ENCODE peak calls at places on chromosomes 6 and 20, in nine cellular contexts. D is hepatocyte; K is stimulated activated naive CD8-positive, alpha-beta T cell treated with anti-CD3 and anti-CD28 coated beads, Interleukin-15, Interleukin-2, amounts not matched to agents 100 U/mL and 50 U/mL, for 24 hours; H is heart left ventricle; W is suprapubic skin; E is sigmoid colon; O is posterior cingulate gyrus; M is tibial nerve; R is progenitor cell of endocrine pancreas. Q is an unnamed sample.

GRCh38 chr20:63084563-63084927 is 77.8 kb upstream of the BHLHE23 start:
- DNase-seq in D (no peak), K (no peak), H (peak), W (peak), E (peak), O (no peak), M (no peak), R (no peak), Q (no peak)

GRCh38 chr6:6390849-6391602 is 70.6 kb upstream of the F13A1 start:
- DNase-seq in D (no peak), K (no peak), H (no peak), W (no peak), E (no peak), O (peak), M (no peak), R (no peak), Q (no peak)

GRCh38 chr20:21781446-21782075 is 76.1 kb downstream of the PAX1 start:
- DNase-seq in D (no peak), K (no peak), H (no peak), W (no peak), E (no peak), O (no peak), M (no peak), R (no peak), Q (no peak)

GRCh38 chr6:89985744-89986493 is 91.7 kb downstream of the GJA10 start:
- DNase-seq in D (peak), K (no peak), H (peak), W (no peak), E (no peak), O (peak), M (no peak), R (no peak), Q (peak)

GRCh38 chr6:109306733-109307132 is 75.5 kb downstream of the CD164 start:
- DNase-seq in D (no peak), K (no peak), H (no peak), W (no peak), E (no peak), O (no peak), M (no peak), R (no peak), Q (no peak)

GRCh38 chr6:170063431-170063830 is 227.4 kb downstream of the DLL1 start:
- DNase-seq in D (no peak), K (no peak), H (no peak), W (peak), E (peak), O (no peak), M (no peak), R (no peak), Q (no peak)

GRCh38 chr20:61959301-61959700 is 106.4 kb downstream of the TAF4 start:
- DNase-seq in D (no peak), K (no peak), H (no peak), W (no peak), E (peak), O (peak), M (no peak), R (no peak), Q (no peak)

GRCh38 chr6:16136536-16137450 is 7.9 kb downstream of the MYLIP start:
- DNase-seq in D (no peak), K (peak), H (no peak), W (no peak), E (no peak), O (no peak), M (no peak), R (no peak), Q (no peak)

GRCh38 chr6:25652007-25652515 is at the start of gene SCGN:
- DNase-seq in D (peak), K (peak), H (peak), W (peak), E (no peak), O (peak), M (peak), R (peak), Q (peak)

GRCh38 chr6:37103169-37104039 is 66.5 kb upstream of the PIM1 start:
- DNase-seq in D (peak), K (peak), H (peak), W (peak), E (peak), O (no peak), M (peak), R (no peak), Q (no peak)

GRCh38 chr6:144007455-144007778 is 642 bp downstream of the PLAGL1 start:
- DNase-seq in D (no peak), K (no peak), H (no peak), W (no peak), E (no peak), O (no peak), M (no peak), R (no peak), Q (no peak)

GRCh38 chr6:30227763-30228487 is 14.7 kb upstream of the TRIM26 start:
- DNase-seq in D (no peak), K (peak), H (no peak), W (no peak), E (no peak), O (no peak), M (no peak), R (no peak), Q (no peak)

GRCh38 chr20:54668271-54669053 is 193.1 kb downstream of the DOK5 start:
- DNase-seq in D (peak), K (peak), H (no peak), W (no peak), E (no peak), O (no peak), M (no peak), R (peak), Q (peak)

GRCh38 chr6:136777651-136778050 is 14.6 kb downstream of the MAP3K5 start:
- DNase-seq in D (no peak), K (no peak), H (no peak), W (no peak), E (no peak), O (no peak), M (no peak), R (no peak), Q (no peak)

GRCh38 chr20:31675828-31676533 is 38.3 kb downstream of the COX4I2 start:
- DNase-seq in D (no peak), K (peak), H (no peak), W (no peak), E (no peak), O (peak), M (no peak), R (no peak), Q (no peak)

GRCh38 chr6:107061125-107062020 is 33.4 kb downstream of the MTRES1 start:
- DNase-seq in D (no peak), K (peak), H (no peak), W (no peak), E (no peak), O (no peak), M (no peak), R (no peak), Q (peak)

GRCh38 chr6:156866181-156866862 is 89.1 kb downstream of the ARID1B start:
- DNase-seq in D (peak), K (no peak), H (no peak), W (no peak), E (peak), O (peak), M (no peak), R (no peak), Q (no peak)

GRCh38 chr6:100216760-100217159 is 222.7 kb upstream of the MCHR2 start:
- DNase-seq in D (no peak), K (no peak), H (no peak), W (no peak), E (no peak), O (no peak), M (no peak), R (no peak), Q (no peak)

GRCh38 chr6:52555531-52556228 is 21.2 kb downstream of the TRAM2 start:
- DNase-seq in D (no peak), K (no peak), H (no peak), W (no peak), E (no peak), O (no peak), M (no peak), R (no peak), Q (no peak)

GRCh38 chr20:10648651-10649050 is 25.1 kb downstream of the JAG1 start:
- DNase-seq in D (no peak), K (no peak), H (no peak), W (no peak), E (no peak), O (no peak), M (no peak), R (no peak), Q (no peak)

GRCh38 chr20:41316602-41317535 is 662 bp downstream of the ZHX3 start:
- DNase-seq in D (peak), K (peak), H (peak), W (peak), E (peak), O (peak), M (peak), R (peak), Q (peak)

GRCh38 chr6:112910256-112910655 is 563.1 kb downstream of the RFPL4B start:
- DNase-seq in D (no peak), K (no peak), H (no peak), W (no peak), E (no peak), O (no peak), M (no peak), R (no peak), Q (no peak)

GRCh38 chr6:37576336-37576737 is 76.6 kb upstream of the CCDC167 start:
- DNase-seq in D (no peak), K (no peak), H (no peak), W (no peak), E (no peak), O (no peak), M (no peak), R (no peak), Q (peak)

GRCh38 chr6:138088307-138088744 is 18.9 kb downstream of the PERP start:
- DNase-seq in D (peak), K (no peak), H (no peak), W (no peak), E (no peak), O (no peak), M (peak), R (no peak), Q (no peak)

GRCh38 chr6:143078468-143079324 is 18.0 kb downstream of the AIG1 start:
- DNase-seq in D (no peak), K (no peak), H (no peak), W (no peak), E (no peak), O (no peak), M (no peak), R (no peak), Q (no peak)

GRCh38 chr6:80535914-80536565 is 429.6 kb downstream of the BCKDHB start:
- DNase-seq in D (no peak), K (no peak), H (no peak), W (no peak), E (no peak), O (no peak), M (no peak), R (no peak), Q (no peak)

GRCh38 chr6:26170951-26171841 is 84.0 kb downstream of the HFE start:
- DNase-seq in D (no peak), K (no peak), H (no peak), W (no peak), E (no peak), O (no peak), M (no peak), R (no peak), Q (no peak)

GRCh38 chr6:43011207-43011606 is 2.5 kb downstream of the MEA1 start:
- DNase-seq in D (no peak), K (no peak), H (no peak), W (no peak), E (no peak), O (no peak), M (no peak), R (no peak), Q (no peak)

GRCh38 chr6:107819217-107819616 is 4.9 kb downstream of the SCML4 start:
- DNase-seq in D (no peak), K (peak), H (no peak), W (no peak), E (no peak), O (no peak), M (no peak), R (no peak), Q (no peak)

GRCh38 chr6:156279306-156279969 is 497.7 kb upstream of the ARID1B start:
- DNase-seq in D (no peak), K (no peak), H (no peak), W (no peak), E (no peak), O (no peak), M (no peak), R (no peak), Q (no peak)

GRCh38 chr6:138416201-138416600 is 12.2 kb downstream of the HEBP2 start:
- DNase-seq in D (no peak), K (no peak), H (no peak), W (no peak), E (no peak), O (no peak), M (no peak), R (no peak), Q (no peak)

GRCh38 chr6:168129292-168130167 is 50.5 kb upstream of the FRMD1 start:
- DNase-seq in D (no peak), K (no peak), H (no peak), W (no peak), E (peak), O (no peak), M (no peak), R (peak), Q (peak)

GRCh38 chr6:6004147-6004995 is 2.4 kb downstream of the NRN1 start:
- DNase-seq in D (no peak), K (peak), H (no peak), W (no peak), E (no peak), O (peak), M (no peak), R (no peak), Q (peak)

GRCh38 chr6:85472744-85473143 is 22.9 kb downstream of the NT5E start:
- DNase-seq in D (no peak), K (no peak), H (no peak), W (no peak), E (no peak), O (no peak), M (no peak), R (no peak), Q (no peak)